ENCODE peak calls at places on chromosome 2, in eight cellular contexts. K is T1000; Q is choroid plexus epithelial cell; E is naive thymus-derived CD4-positive, alpha-beta T cell; P is upper lobe of left lung; R is activated naive CD8-positive, alpha-beta T cell treated with anti-CD3 and anti-CD28 coated beads, Interleukin-2, amount 50 U/mL, for 24 hours; G is stimulated activated naive CD8-positive, alpha-beta T cell treated with anti-CD3 and anti-CD28 coated beads, Interleukin-15, Interleukin-2, amounts not matched to agents 100 U/mL and 50 U/mL, for 24 hours; S is nephron progenitor cell. J is an unnamed sample.

GRCh38 chr2:231263118-231263831 is 64.8 kb downstream of the ARMC9 start:
- DNase-seq in G (no peak), R (no peak), K (no peak), S (no peak), P (no peak), E (no peak), Q (peak), J (no peak)

GRCh38 chr2:239060676-239061075 is 212.8 kb downstream of the TWIST2 start:
- DNase-seq in P (no peak), E (no peak), K (no peak), Q (no peak), R (no peak), S (no peak), G (no peak), J (no peak)

GRCh38 chr2:226638576-226638975 is 161.0 kb downstream of the IRS1 start:
- DNase-seq in S (no peak), G (no peak), P (no peak), Q (peak), R (no peak), K (no peak), E (no peak), J (no peak)

GRCh38 chr2:40666438-40666837 is 214.5 kb upstream of the SLC8A1 start:
- DNase-seq in E (no peak), K (no peak), P (no peak), R (no peak), S (no peak), Q (no peak), G (no peak), J (no peak)

GRCh38 chr2:208350610-208351009 is 56.0 kb upstream of the PTH2R start:
- DNase-seq in Q (peak), G (no peak), S (no peak), R (no peak), P (no peak), E (no peak), K (no peak), J (no peak)

GRCh38 chr2:84880645-84881521 is at the start of gene TRABD2A:
- DNase-seq in S (peak), P (peak), Q (no peak), E (peak), K (no peak), R (peak), G (peak), J (no peak)

GRCh38 chr2:128735296-128735960 is 416.8 kb upstream of the HS6ST1 start:
- DNase-seq in K (no peak), Q (no peak), R (no peak), G (no peak), P (no peak), S (no peak), E (no peak), J (no peak)

GRCh38 chr2:68946117-68946516 is 6.6 kb downstream of the GKN2 start:
- DNase-seq in P (peak), K (no peak), R (no peak), E (no peak), S (no peak), Q (no peak), G (no peak), J (no peak)

GRCh38 chr2:217621391-217621801 is 381.4 kb downstream of the TNS1 start:
- DNase-seq in R (no peak), G (no peak), K (no peak), E (no peak), Q (no peak), P (no peak), S (no peak), J (no peak)

GRCh38 chr2:121028577-121028976 is 256.4 kb downstream of the TFCP2L1 start:
- DNase-seq in S (no peak), P (no peak), E (no peak), K (no peak), Q (no peak), G (no peak), R (no peak), J (no peak)

GRCh38 chr2:70748002-70748779 is 19.8 kb downstream of the ADD2 start:
- DNase-seq in Q (no peak), S (no peak), R (no peak), G (no peak), E (no peak), K (no peak), P (no peak), J (no peak)

GRCh38 chr2:47172156-47172921 is 17.2 kb upstream of the STPG4 start:
- DNase-seq in E (no peak), S (no peak), P (no peak), K (no peak), G (no peak), R (no peak), Q (no peak), J (no peak)

GRCh38 chr2:51231071-51231470 is 199.1 kb upstream of the NRXN1 start:
- DNase-seq in E (no peak), S (no peak), K (no peak), G (no peak), R (no peak), Q (no peak), P (no peak), J (no peak)

GRCh38 chr2:134250840-134251461 is 2.9 kb upstream of the MGAT5 start:
- DNase-seq in E (no peak), S (no peak), K (no peak), Q (no peak), R (no peak), P (no peak), G (peak), J (no peak)

GRCh38 chr2:54549430-54549829 is 93.3 kb downstream of the SPTBN1 start:
- DNase-seq in R (no peak), K (no peak), G (no peak), E (no peak), Q (no peak), S (no peak), P (no peak), J (no peak)

GRCh38 chr2:12315224-12315623 is 401.5 kb upstream of the TRIB2 start:
- DNase-seq in G (no peak), R (no peak), K (no peak), P (no peak), Q (no peak), S (no peak), E (no peak), J (no peak)

GRCh38 chr2:229205704-229206103 is 65.4 kb downstream of the PID1 start:
- DNase-seq in R (no peak), G (no peak), E (no peak), P (no peak), Q (no peak), K (no peak), S (no peak), J (no peak)

GRCh38 chr2:165293439-165294420 is 54.5 kb downstream of the SCN2A start:
- DNase-seq in G (no peak), Q (peak), E (peak), P (peak), S (peak), R (peak), K (no peak), J (no peak)

GRCh38 chr2:63817382-63817781 is 24.3 kb upstream of the UGP2 start:
- DNase-seq in Q (no peak), K (no peak), R (no peak), G (no peak), S (no peak), P (no peak), E (no peak), J (no peak)

GRCh38 chr2:44130441-44130840 is 38.2 kb upstream of the PPM1B start:
- DNase-seq in K (no peak), G (no peak), E (no peak), Q (peak), P (no peak), S (no peak), R (no peak), J (no peak)

GRCh38 chr2:177275041-177275440 is 10.5 kb upstream of the NFE2L2 start:
- DNase-seq in K (no peak), Q (peak), S (no peak), R (no peak), P (no peak), G (no peak), E (no peak), J (no peak)

GRCh38 chr2:26483957-26484565 is 6.1 kb upstream of the OTOF start:
- DNase-seq in K (no peak), R (no peak), S (no peak), G (no peak), Q (no peak), P (no peak), E (no peak), J (no peak)

GRCh38 chr2:218387369-218388194 is 5.5 kb downstream of the SLC11A1 start:
- DNase-seq in R (peak), K (no peak), G (no peak), Q (peak), E (peak), S (peak), P (peak), J (peak)

GRCh38 chr2:187875836-187876235 is 321.6 kb upstream of the TFPI start:
- DNase-seq in K (no peak), G (no peak), S (no peak), Q (no peak), E (no peak), R (no peak), P (no peak), J (no peak)

GRCh38 chr2:196479350-196479749 is 160.2 kb upstream of the CCDC150 start:
- DNase-seq in Q (peak), E (no peak), R (no peak), G (no peak), P (no peak), S (no peak), K (no peak), J (no peak)

GRCh38 chr2:51624995-51625394 is 593.1 kb upstream of the NRXN1 start:
- DNase-seq in G (no peak), E (no peak), K (no peak), Q (peak), R (no peak), S (no peak), P (no peak), J (no peak)

GRCh38 chr2:129780316-129781282 is 198.9 kb upstream of the RAB6C start:
- DNase-seq in S (no peak), G (no peak), R (no peak), Q (no peak), K (no peak), E (no peak), P (no peak), J (no peak)

GRCh38 chr2:69773201-69773600 is 31.3 kb downstream of the ANXA4 start:
- DNase-seq in P (no peak), Q (peak), S (no peak), E (no peak), R (no peak), K (no peak), G (peak), J (no peak)

GRCh38 chr2:226799211-226799975 is at the start of gene IRS1:
- DNase-seq in K (peak), E (peak), G (peak), R (peak), P (peak), Q (peak), S (peak), J (peak)

GRCh38 chr2:25491966-25492532 is 150.3 kb upstream of the DNMT3A start:
- DNase-seq in S (no peak), R (no peak), G (no peak), Q (peak), K (no peak), P (no peak), E (no peak), J (no peak)

J was measured in suprapubic skin.